ENCODE peak calls at places on chromosomes 1 and 21, in four cellular contexts. A is nucleus accumbens, F is B cell, X is cortex of kidney. Z is an unnamed sample.

GRCh38 chr1:17437260-17438175 is 2.0 kb downstream of the RCC2 start:
- DNase-seq in A (peak), F (peak), X (no peak), Z (no peak)

GRCh38 chr21:20276377-20276776 is 721.8 kb upstream of the NCAM2 start:
- DNase-seq in A (no peak), F (no peak), X (no peak), Z (no peak)

GRCh38 chr1:1920057-1920607 is 1.1 kb upstream of the TMEM52 start:
- DNase-seq in A (no peak), F (no peak), X (no peak), Z (no peak)

GRCh38 chr1:234118911-234119310 is 214.4 kb downstream of the SLC35F3 start:
- DNase-seq in A (no peak), F (no peak), X (no peak), Z (no peak)

GRCh38 chr1:183909672-183910071 is 104.8 kb downstream of the RGL1 start:
- DNase-seq in A (no peak), F (no peak), X (no peak), Z (no peak)

GRCh38 chr1:235006816-235007215 is 121.8 kb downstream of the TOMM20 start:
- DNase-seq in A (no peak), F (no peak), X (no peak), Z (no peak)

GRCh38 chr1:232954594-232955365 is 4.4 kb downstream of the NTPCR start:
- DNase-seq in A (no peak), F (no peak), X (no peak), Z (peak)

GRCh38 chr21:44253832-44254700 is 7.6 kb downstream of the DNMT3L start:
- DNase-seq in A (no peak), F (peak), X (no peak), Z (no peak)

GRCh38 chr1:48654606-48655210 is 122.0 kb downstream of the BEND5 start:
- DNase-seq in A (no peak), F (no peak), X (no peak), Z (no peak)

GRCh38 chr1:28354121-28354520 is 15.4 kb upstream of the PHACTR4 start:
- DNase-seq in A (no peak), F (no peak), X (no peak), Z (peak)

GRCh38 chr1:2257245-2257627 is 29.1 kb downstream of the SKI start:
- DNase-seq in A (peak), F (no peak), X (no peak), Z (peak)

GRCh38 chr1:185769136-185769535 is 34.9 kb downstream of the HMCN1 start:
- DNase-seq in A (no peak), F (no peak), X (no peak), Z (no peak)

Z was measured in astrocyte.